ENCODE peak calls at places on chromosomes 7 and 10, in four cellular contexts. A is MG63, G is NT2/D1, U is fibroblast of the aortic adventitia. Z is an unnamed sample.
A peak's percentile ranks its signal among the peaks of the same experiment; 100 is the strongest.

GRCh38 chr10:14093735-14094484 is 236.8 kb downstream of the FRMD4A start:
- DNase-seq in A (no peak), G (peak; percentile 49), U (peak; percentile 72), Z (peak; percentile 62)

GRCh38 chr10:131812736-131813604 is 87.8 kb upstream of the PPP2R2D start:
- DNase-seq in A (no peak), G (no peak), U (no peak), Z (no peak)

GRCh38 chr10:77296534-77297369 is 340.9 kb downstream of the KCNMA1 start:
- DNase-seq in A (no peak), G (no peak), U (no peak), Z (no peak)

GRCh38 chr10:88974012-88974411 is 16.6 kb upstream of the FAS start:
- DNase-seq in A (no peak), G (no peak), U (peak; percentile 88), Z (no peak)

GRCh38 chr7:33702511-33703054 is 202.8 kb upstream of the BMPER start:
- DNase-seq in A (no peak), G (no peak), U (no peak), Z (no peak)

GRCh38 chr7:101442426-101443070 is 79.9 kb downstream of the COL26A1 start:
- DNase-seq in A (no peak), G (no peak), U (no peak), Z (no peak)

GRCh38 chr7:156640949-156641485 is 443 bp downstream of the RNF32 start:
- DNase-seq in A (peak; percentile 48), G (no peak), U (peak; percentile 37), Z (peak; percentile 38)

GRCh38 chr10:13195016-13195415 is 33.7 kb downstream of the MCM10 start:
- DNase-seq in A (no peak), G (no peak), U (no peak), Z (no peak)

GRCh38 chr10:104096692-104097091 is 11.0 kb upstream of the COL17A1 start:
- DNase-seq in A (no peak), G (no peak), U (no peak), Z (no peak)

GRCh38 chr10:84008878-84009277 is 130.4 kb upstream of the GHITM start:
- DNase-seq in A (peak; percentile 21), G (peak; percentile 8), U (no peak), Z (no peak)

GRCh38 chr10:93420091-93420490 is 62.0 kb downstream of the MYOF start:
- DNase-seq in A (no peak), G (no peak), U (no peak), Z (peak; percentile 52)

GRCh38 chr10:93422121-93422520 is 60.0 kb downstream of the MYOF start:
- DNase-seq in A (no peak), G (no peak), U (no peak), Z (no peak)

GRCh38 chr10:93421426-93421825 is 60.7 kb downstream of the MYOF start:
- DNase-seq in A (no peak), G (no peak), U (no peak), Z (no peak)

GRCh38 chr10:93431361-93431760 is 50.8 kb downstream of the MYOF start:
- DNase-seq in A (no peak), G (no peak), U (no peak), Z (no peak)

DNA sequence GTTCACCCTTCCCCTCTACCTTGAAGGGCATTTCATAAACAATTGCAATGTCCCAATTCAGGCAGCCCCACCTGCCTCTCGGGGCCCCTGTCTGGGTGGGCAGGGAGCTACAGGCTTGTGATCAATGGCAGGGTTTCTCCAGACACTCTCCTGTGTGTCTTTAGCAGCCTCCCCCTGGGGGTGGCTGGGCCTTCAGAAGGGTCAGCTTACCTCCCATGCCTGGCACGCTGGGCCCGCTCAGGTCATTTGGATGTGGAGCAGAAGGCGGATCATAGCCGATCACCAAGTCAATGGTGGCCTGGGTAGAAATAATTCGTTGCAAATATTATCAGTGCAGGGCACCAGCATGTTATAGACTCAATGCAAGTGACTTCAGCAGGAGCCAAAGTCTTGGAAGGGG is 56.3 kb downstream of the MYOF start:
- DNase-seq in A (no peak), G (no peak), U (no peak), Z (no peak)
- H3K4me3 ChIP-seq in A (no peak overlapping the region), G (no peak overlapping the region), U (no peak overlapping the region), Z (no peak overlapping the region)

DNA sequence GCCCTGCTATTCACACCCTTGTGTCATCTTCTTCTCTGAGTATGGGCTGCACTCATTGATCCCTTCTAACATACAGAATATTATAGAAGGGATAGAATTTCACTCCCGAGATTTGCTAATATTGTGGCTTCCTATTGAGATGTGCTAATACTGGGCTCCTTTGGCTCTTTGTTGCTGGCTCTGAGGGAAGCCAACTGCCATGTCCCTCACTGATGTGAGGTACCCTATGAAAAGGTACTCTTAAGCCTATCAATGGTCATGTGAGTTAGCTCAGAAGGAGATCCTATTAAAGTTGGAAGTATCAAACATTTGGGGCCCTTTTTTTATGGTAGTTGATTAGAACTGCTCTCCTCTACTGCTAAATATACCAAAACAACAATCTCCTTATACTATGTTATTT is 665.2 kb upstream of the ZWINT start:
- DNase-seq in A (no peak), G (no peak), U (no peak), Z (no peak)
- H3K4me3 ChIP-seq in A (no peak overlapping the region), G (no peak overlapping the region), U (no peak overlapping the region), Z (no peak overlapping the region)

DNA sequence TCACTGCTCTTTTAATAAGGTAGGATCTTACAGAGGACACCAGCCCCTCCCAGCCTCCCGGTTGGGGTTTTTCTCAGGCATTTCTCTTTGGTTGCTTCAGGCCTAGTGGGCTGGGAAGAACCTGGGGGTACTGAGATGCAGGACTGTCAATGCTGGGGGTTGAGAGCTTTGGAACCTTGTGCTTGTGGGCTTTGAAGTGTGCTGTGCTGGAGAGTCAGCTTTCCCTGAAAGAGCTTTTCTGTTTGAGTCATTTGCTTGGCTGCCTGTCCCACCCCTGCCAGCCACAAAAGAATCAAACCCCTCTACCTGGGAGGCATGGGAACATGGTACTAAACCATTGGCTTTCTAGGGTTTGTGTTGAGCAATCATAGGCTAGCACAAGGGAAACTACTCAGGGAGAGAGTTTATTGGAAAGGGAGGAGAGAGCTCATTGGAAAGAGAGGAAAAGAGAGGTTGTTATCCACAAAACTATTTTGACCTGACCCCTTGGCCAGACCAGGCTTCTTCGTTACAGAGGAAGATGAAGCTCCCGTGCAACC is 1.4 kb downstream of the SCD start:
- DNase-seq in A (no peak), G (no peak), U (no peak), Z (no peak)
- H3K4me3 ChIP-seq in A (no peak overlapping the region), G (peak overlapping the region; percentile 95), U (peak overlapping the region; percentile 88), Z (peak overlapping the region; percentile 96)

GRCh38 chr7:116804459-116804858 is 57.9 kb upstream of the CAPZA2 start:
- DNase-seq in A (no peak), G (no peak), U (no peak), Z (no peak)

GRCh38 chr7:116802784-116803183 is 59.6 kb upstream of the CAPZA2 start:
- DNase-seq in A (peak; percentile 37), G (no peak), U (peak; percentile 67), Z (peak; percentile 69)

GRCh38 chr7:116806046-116806944 is 56.1 kb upstream of the CAPZA2 start:
- DNase-seq in A (no peak), G (no peak), U (no peak), Z (no peak)

GRCh38 chr7:116807011-116807560 is 55.3 kb upstream of the CAPZA2 start:
- DNase-seq in A (no peak), G (no peak), U (no peak), Z (no peak)

GRCh38 chr7:116805100-116805544 is 57.3 kb upstream of the CAPZA2 start:
- DNase-seq in A (peak; percentile 71), G (no peak), U (peak; percentile 81), Z (peak; percentile 82)
- H3K4me3 ChIP-seq in A (no peak overlapping the region), G (no peak overlapping the region), U (no peak overlapping the region), Z (no peak overlapping the region)

GRCh38 chr10:79493806-79494205 is 18.5 kb upstream of the EIF5AL1 start:
- DNase-seq in A (no peak), G (no peak), U (no peak), Z (no peak)
- H3K4me3 ChIP-seq in A (no peak overlapping the region), G (no peak overlapping the region), U (no peak overlapping the region), Z (no peak overlapping the region)

GRCh38 chr10:123133511-123133910 is 2.3 kb upstream of the HMX3 start:
- DNase-seq in A (no peak), G (no peak), U (no peak), Z (no peak)

GRCh38 chr10:123135415-123136141 is at the start of gene HMX3:
- DNase-seq in A (peak; percentile 76), G (no peak), U (no peak), Z (peak; percentile 28)

GRCh38 chr10:123134058-123134914 is 1.5 kb upstream of the HMX3 start:
- DNase-seq in A (no peak), G (no peak), U (no peak), Z (no peak)

GRCh38 chr10:123136221-123136805 is 543 bp downstream of the HMX3 start:
- DNase-seq in A (peak; percentile 39), G (no peak), U (no peak), Z (no peak)

DNA sequence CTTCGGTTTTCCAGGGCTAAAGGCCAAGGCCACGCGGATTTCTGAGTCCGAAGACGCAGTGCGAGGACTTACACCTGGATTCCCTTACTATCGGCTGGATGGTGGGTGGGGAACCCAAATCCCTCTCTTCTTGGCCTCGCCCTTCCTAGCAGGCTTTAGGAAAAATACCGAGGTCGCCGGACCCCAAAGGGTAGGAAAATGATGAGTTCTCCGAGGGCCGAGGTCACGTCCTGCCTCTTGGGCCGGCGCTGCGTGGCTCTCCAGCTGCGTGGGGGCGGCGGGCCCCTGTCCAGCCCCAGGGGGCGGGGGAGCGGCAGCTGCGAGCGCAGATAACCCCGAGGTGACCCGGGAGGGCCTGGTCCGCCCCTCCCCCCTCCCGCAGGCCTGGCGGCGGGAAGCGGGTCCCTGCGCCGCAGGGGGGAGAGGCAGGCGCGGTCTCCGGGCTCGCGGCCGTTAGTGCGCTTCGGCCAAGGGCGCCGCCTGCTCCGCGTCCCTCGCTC is 805 bp upstream of the HMX3 start:
- DNase-seq in A (no peak), G (no peak), U (no peak), Z (no peak)
- H3K4me3 ChIP-seq in A (peak overlapping the region; percentile 60), G (peak overlapping the region; percentile 15), U (no peak overlapping the region), Z (no peak overlapping the region)

DNA sequence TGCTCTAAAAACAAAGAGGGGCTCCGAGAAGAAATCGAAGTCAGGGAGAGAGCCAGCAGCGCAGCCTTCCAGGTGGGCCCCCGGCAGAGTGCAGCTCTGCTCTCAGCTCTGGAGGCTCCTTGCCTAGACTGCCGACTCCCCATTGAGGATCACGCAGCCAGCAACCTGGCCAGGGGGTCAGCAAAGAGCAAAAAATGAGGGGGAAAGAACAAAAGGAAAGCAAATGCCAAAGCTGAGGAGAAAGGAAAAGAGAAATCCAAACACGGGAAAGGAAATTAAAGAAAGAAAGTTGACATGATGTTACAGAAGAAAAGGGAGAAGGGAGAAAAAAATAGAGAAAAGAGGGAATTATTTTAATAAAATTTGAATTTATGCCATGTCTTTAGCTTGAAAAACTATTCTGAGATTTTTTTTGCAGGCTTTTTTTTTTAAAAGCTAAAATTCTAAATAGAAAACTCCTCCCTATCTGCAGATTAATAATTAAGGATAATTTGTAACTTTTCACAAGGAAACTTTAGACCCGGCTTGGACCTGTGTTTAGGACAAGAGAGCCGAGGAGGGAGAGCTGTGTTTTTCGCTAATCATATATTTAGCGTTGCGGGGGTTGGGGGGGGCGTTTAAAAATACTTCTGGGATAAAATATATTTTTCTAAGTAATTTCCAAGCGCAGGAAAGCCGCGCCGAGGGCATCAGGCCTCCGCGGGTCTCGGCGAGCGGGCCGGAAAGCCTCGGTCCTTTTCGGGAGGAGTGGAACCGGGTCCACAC is 1.9 kb downstream of the PAX2 start:
- DNase-seq in A (no peak), G (no peak), U (no peak), Z (no peak)
- H3K4me3 ChIP-seq in A (no peak overlapping the region), G (no peak overlapping the region), U (no peak overlapping the region), Z (no peak overlapping the region)

Z was measured in fibroblast of villous mesenchyme.